ENCODE peak calls at places on chromosomes 1 and 21, in eight cellular contexts. C is Peyer's patch, Y is prostate gland, X is heart left ventricle, V is IMR-90, F is A549, B is gastrocnemius medialis, E is upper lobe of left lung. M is an unnamed sample.

GRCh38 chr1:225835752-225836151 is 25.8 kb downstream of the EPHX1 start:
- DNase-seq in F (no peak), Y (no peak), E (no peak), V (peak; percentile 17), C (no peak), X (peak; percentile 82), B (no peak), M (peak; percentile 60)

GRCh38 chr21:39325458-39325857 is 12.0 kb upstream of the BRWD1 start:
- DNase-seq in E (no peak), C (no peak), V (no peak), X (no peak), B (no peak), F (no peak), Y (no peak), M (no peak)

GRCh38 chr1:41515131-41515678 is 30.7 kb upstream of the EDN2 start:
- DNase-seq in E (peak; percentile 82), C (peak; percentile 60), Y (no peak), B (no peak), V (no peak), X (peak; percentile 42), F (no peak), M (no peak)

GRCh38 chr1:47575855-47576757 is 138.3 kb downstream of the FOXD2 start:
- DNase-seq in Y (no peak), X (no peak), V (peak; percentile 56), E (no peak), B (no peak), F (no peak), C (peak; percentile 20), M (no peak)

GRCh38 chr21:33101300-33102005 is 31.5 kb downstream of the OLIG1 start:
- DNase-seq in V (no peak), C (no peak), X (no peak), B (no peak), Y (no peak), E (peak; percentile 31), F (no peak), M (no peak)

GRCh38 chr1:29196863-29197589 is 15.3 kb upstream of the SRSF4 start:
- DNase-seq in V (peak; percentile 98), B (no peak), F (peak; percentile 17), E (no peak), Y (no peak), X (no peak), C (no peak), M (no peak)

GRCh38 chr21:38223893-38224540 is 32.8 kb upstream of the KCNJ15 start:
- DNase-seq in F (peak; percentile 75), V (peak; percentile 26), E (no peak), C (no peak), X (no peak), B (no peak), Y (no peak), M (no peak)

GRCh38 chr21:39660596-39660995 is 47.9 kb downstream of the B3GALT5 start:
- DNase-seq in F (peak; percentile 67), E (no peak), C (no peak), B (no peak), X (peak; percentile 76), Y (peak; percentile 16), V (peak; percentile 83), M (peak; percentile 14)

GRCh38 chr1:16076003-16076870 is 2.8 kb upstream of the FAM131C start:
- DNase-seq in F (peak; percentile 90), X (no peak), V (peak; percentile 98), E (no peak), B (peak; percentile 45), C (no peak), Y (no peak), M (no peak)

GRCh38 chr1:8595919-8596318 is 221.5 kb downstream of the RERE start:
- DNase-seq in C (no peak), F (no peak), B (no peak), Y (no peak), X (no peak), V (peak; percentile 84), E (no peak), M (no peak)

GRCh38 chr1:206742702-206743383 is 27.7 kb upstream of the IL19 start:
- DNase-seq in X (no peak), E (no peak), B (no peak), Y (no peak), F (no peak), C (no peak), V (no peak), M (no peak)

GRCh38 chr1:207243756-207244408 is 77.6 kb upstream of the CD55 start:
- DNase-seq in B (no peak), C (no peak), F (peak; percentile 14), V (peak; percentile 59), Y (no peak), X (no peak), E (no peak), M (no peak)

GRCh38 chr1:184425449-184426277 is 38.8 kb downstream of the C1orf21 start:
- DNase-seq in F (no peak), V (no peak), B (no peak), C (peak; percentile 79), E (peak; percentile 51), Y (peak; percentile 69), X (no peak), M (no peak)

GRCh38 chr21:44267655-44268142 is 6.0 kb upstream of the DNMT3L start:
- DNase-seq in F (no peak), Y (no peak), B (peak; percentile 32), E (no peak), X (peak; percentile 46), V (no peak), C (no peak), M (peak; percentile 15)

GRCh38 chr1:175864183-175864582 is 120.8 kb upstream of the TNR start:
- DNase-seq in C (no peak), F (no peak), V (no peak), X (no peak), Y (no peak), B (no peak), E (no peak), M (no peak)

GRCh38 chr1:39102537-39103320 is 76.6 kb downstream of the NDUFS5 start:
- DNase-seq in X (no peak), C (no peak), E (no peak), V (peak; percentile 83), B (peak; percentile 32), Y (peak; percentile 41), F (peak; percentile 67), M (no peak)

GRCh38 chr1:84959294-84959693 is 37.6 kb downstream of the MCOLN2 start:
- DNase-seq in F (no peak), V (peak; percentile 66), X (no peak), E (no peak), Y (no peak), C (no peak), B (no peak), M (no peak)

GRCh38 chr21:45588086-45588825 is 46.0 kb upstream of the SLC19A1 start:
- DNase-seq in C (no peak), V (no peak), Y (no peak), B (no peak), X (no peak), E (no peak), F (no peak), M (no peak)

GRCh38 chr1:51222136-51222787 is 13.8 kb upstream of the RNF11 start:
- DNase-seq in B (no peak), E (no peak), Y (no peak), F (no peak), X (no peak), C (no peak), V (no peak), M (no peak)

GRCh38 chr1:221708987-221709386 is 32.9 kb downstream of the DUSP10 start:
- DNase-seq in Y (no peak), C (no peak), X (no peak), E (peak; percentile 35), B (peak; percentile 38), V (peak; percentile 89), F (peak; percentile 86), M (no peak)

GRCh38 chr1:20950689-20951088 is 163.6 kb upstream of the HP1BP3 start:
- DNase-seq in B (no peak), F (no peak), V (no peak), Y (no peak), C (no peak), X (no peak), E (no peak), M (no peak)
- H3K4me3 ChIP-seq in B (no peak overlapping the region), F (no peak overlapping the region), V (no peak overlapping the region), Y (no peak overlapping the region), C (no peak overlapping the region), X (no peak overlapping the region), E (no peak overlapping the region), M (no peak overlapping the region)

GRCh38 chr1:81576996-81577697 is 223.6 kb upstream of the ADGRL2 start:
- DNase-seq in F (no peak), X (no peak), C (no peak), V (no peak), E (no peak), B (no peak), Y (no peak), M (no peak)
- H3K27ac ChIP-seq in F (no peak overlapping the region), X (no peak overlapping the region), C (no peak overlapping the region), V (no peak overlapping the region), E (no peak overlapping the region), B (no peak overlapping the region), Y (no peak overlapping the region), M (no peak overlapping the region)

GRCh38 chr1:27339213-27339612 is 2.6 kb upstream of the SYTL1 start:
- DNase-seq in V (no peak), E (no peak), Y (no peak), C (no peak), B (no peak), X (no peak), F (no peak), M (no peak)

GRCh38 chr1:27338751-27339150 is 3.1 kb upstream of the SYTL1 start:
- DNase-seq in C (no peak), V (no peak), E (no peak), Y (no peak), F (no peak), X (no peak), B (no peak), M (no peak)

GRCh38 chr1:27333717-27334279 is 8.0 kb upstream of the SYTL1 start:
- DNase-seq in F (no peak), C (no peak), V (no peak), Y (no peak), X (no peak), B (no peak), E (no peak), M (no peak)

GRCh38 chr1:27335506-27336422 is 6.1 kb upstream of the SYTL1 start:
- DNase-seq in C (no peak), B (no peak), Y (no peak), V (no peak), E (no peak), F (no peak), X (peak; percentile 52), M (no peak)

GRCh38 chr1:27336756-27337155 is 5.1 kb upstream of the SYTL1 start:
- DNase-seq in Y (no peak), B (no peak), X (peak; percentile 1), C (no peak), F (no peak), V (no peak), E (no peak), M (no peak)
- TF ChIP-seq POLR2A in Y (no peak), B (no peak), X (no peak), C (no peak), F (no peak), V (no peak), E (no peak), M (no peak)

DNA sequence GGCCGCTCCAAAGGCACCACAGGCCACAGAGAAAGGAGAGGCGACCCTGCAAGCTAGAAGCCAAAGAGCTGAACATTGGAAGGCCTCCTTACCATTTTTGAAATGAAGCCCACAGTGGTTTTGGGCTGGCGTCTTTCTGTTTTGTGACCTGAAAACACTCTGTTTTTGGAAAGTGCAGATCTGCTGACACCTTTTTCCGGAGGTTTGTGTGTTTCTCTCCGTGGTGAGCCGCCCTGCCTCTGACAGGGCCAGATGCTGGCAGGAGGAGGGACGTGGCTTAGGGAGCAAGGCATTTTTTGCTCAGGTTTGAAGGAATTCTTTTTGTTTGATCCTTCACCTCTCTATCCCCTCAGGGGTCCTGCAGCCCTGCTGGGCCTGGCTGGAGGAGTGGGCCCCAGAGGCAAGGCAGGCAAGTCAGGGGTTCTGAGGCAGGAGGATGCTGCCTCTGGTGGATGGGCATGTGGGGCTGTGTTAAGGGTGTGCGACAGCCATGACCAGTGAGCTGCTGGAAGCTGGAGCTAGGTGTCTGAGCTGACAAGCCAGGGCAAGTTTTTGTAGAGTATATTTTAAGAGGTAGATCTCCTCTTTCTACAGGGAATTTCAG is 133.8 kb downstream of the CAMTA1 start:
- DNase-seq in Y (no peak), X (no peak), C (no peak), E (no peak), V (no peak), F (no peak), B (no peak), M (no peak)
- H3K4me3 ChIP-seq in Y (no peak overlapping the region), X (no peak overlapping the region), C (no peak overlapping the region), E (no peak overlapping the region), V (no peak overlapping the region), F (no peak overlapping the region), B (no peak overlapping the region), M (no peak overlapping the region)

M was measured in tibial nerve.